ENCODE peak calls at places on chromosomes 1 and 21, in eight cellular contexts. P is uterus, Z is IMR-90, V is GM12892, U is heart left ventricle, K is stomach, H is lower leg skin, Y is sigmoid colon. R is an unnamed sample.

GRCh38 chr1:65471213-65471833 is 50.9 kb downstream of the LEPR start:
- DNase-seq in K (no peak), U (no peak), P (no peak), H (no peak), Y (no peak), Z (no peak), V (no peak), R (no peak)

GRCh38 chr1:161228032-161228431 is 2.2 kb downstream of the TOMM40L start:
- DNase-seq in Z (no peak), U (no peak), V (no peak), Y (no peak), K (no peak), H (no peak), P (no peak), R (no peak)

GRCh38 chr1:227428803-227429202 is 110.5 kb upstream of the CDC42BPA start:
- DNase-seq in H (no peak), V (no peak), U (peak; percentile 43), P (peak; percentile 44), Z (peak; percentile 63), K (peak; percentile 79), Y (no peak), R (no peak)

GRCh38 chr21:34639882-34640788 is 25.2 kb upstream of the RCAN1 start:
- DNase-seq in V (no peak), K (no peak), Z (peak; percentile 13), P (no peak), H (no peak), U (no peak), Y (no peak), R (no peak)

GRCh38 chr1:241532864-241533263 is 686 bp downstream of the KMO start:
- DNase-seq in K (no peak), P (no peak), Z (no peak), U (no peak), V (no peak), Y (no peak), H (no peak), R (no peak)

GRCh38 chr1:201535046-201535777 is 3.7 kb upstream of the NAV1 start:
- DNase-seq in Z (peak; percentile 68), V (no peak), P (no peak), K (no peak), H (no peak), U (no peak), Y (no peak), R (no peak)

GRCh38 chr21:18951291-18952038 is 547.9 kb upstream of the TMPRSS15 start:
- DNase-seq in V (no peak), H (no peak), K (no peak), U (no peak), Z (no peak), P (no peak), Y (no peak), R (no peak)

GRCh38 chr1:145849356-145850165 is 4.1 kb downstream of the NUDT17 start:
- DNase-seq in H (no peak), V (no peak), Y (no peak), K (no peak), U (no peak), P (no peak), Z (peak; percentile 66), R (no peak)

GRCh38 chr1:160124709-160125478 is 9.3 kb downstream of the ATP1A2 start:
- DNase-seq in K (no peak), U (no peak), Y (no peak), H (no peak), Z (peak; percentile 89), P (no peak), V (no peak), R (no peak)

GRCh38 chr1:115467790-115468189 is 129.7 kb upstream of the NGF start:
- DNase-seq in K (no peak), H (no peak), U (no peak), Z (no peak), P (no peak), Y (no peak), V (no peak), R (no peak)

GRCh38 chr1:7642781-7643180 is 128.3 kb upstream of the VAMP3 start:
- DNase-seq in Z (peak; percentile 14), H (no peak), U (no peak), P (no peak), K (no peak), V (no peak), Y (no peak), R (no peak)

GRCh38 chr1:26160527-26161407 is 1.9 kb downstream of the FAM110D start:
- DNase-seq in Z (no peak), V (no peak), U (peak; percentile 51), P (no peak), Y (no peak), K (no peak), H (no peak), R (no peak)

GRCh38 chr1:214990619-214991018 is 91.9 kb upstream of the KCNK2 start:
- DNase-seq in Y (no peak), Z (peak; percentile 99), H (no peak), V (no peak), U (no peak), P (no peak), K (no peak), R (no peak)

GRCh38 chr1:67683736-67684525 is 1.1 kb upstream of the GADD45A start:
- DNase-seq in P (no peak), H (no peak), V (no peak), U (no peak), K (no peak), Z (peak; percentile 79), Y (no peak), R (peak; percentile 24)
- TF ChIP-seq POLR2A in P (no peak), H (no peak), V (no peak), U (no peak), K (no peak), Z (no peak), Y (no peak), R (no peak)

GRCh38 chr1:207321045-207321789 is at the start of gene CD55:
- DNase-seq in H (peak; percentile 99), P (peak; percentile 95), V (peak; percentile 72), U (peak; percentile 97), Z (peak; percentile 86), Y (peak; percentile 98), K (peak; percentile 93), R (peak; percentile 93)
- TF ChIP-seq POLR2A in H (no peak), P (peak; percentile 91), V (peak; percentile 90), U (peak; percentile 90), Z (peak; percentile 90), Y (peak; percentile 38), K (no peak), R (peak; percentile 77)

GRCh38 chr1:199020046-199020445 is 381.2 kb downstream of the PTPRC start:
- DNase-seq in Y (no peak), V (no peak), K (no peak), U (no peak), Z (no peak), H (no peak), P (no peak), R (no peak)

GRCh38 chr1:199015799-199016198 is 377.0 kb downstream of the PTPRC start:
- DNase-seq in Z (no peak), U (no peak), H (no peak), V (no peak), K (no peak), Y (no peak), P (no peak), R (no peak)

GRCh38 chr1:199020904-199021303 is 382.1 kb downstream of the PTPRC start:
- DNase-seq in Y (no peak), U (no peak), P (no peak), H (no peak), V (no peak), K (no peak), Z (no peak), R (no peak)

GRCh38 chr1:199018471-199019135 is 379.8 kb downstream of the PTPRC start:
- DNase-seq in Z (no peak), P (no peak), U (no peak), Y (no peak), H (no peak), K (no peak), V (no peak), R (no peak)
- TF ChIP-seq POLR2A in Z (no peak), P (no peak), U (no peak), Y (no peak), H (no peak), K (no peak), V (no peak), R (no peak)

GRCh38 chr1:234608026-234608719 is 1.8 kb downstream of the IRF2BP2 start:
- DNase-seq in H (peak; percentile 93), P (peak; percentile 88), U (peak; percentile 87), Y (peak; percentile 94), K (peak; percentile 79), V (peak; percentile 48), Z (peak; percentile 96), R (peak; percentile 69)
- TF ChIP-seq POLR2A in H (no peak), P (peak; percentile 62), U (peak; percentile 40), Y (peak; percentile 79), K (peak; percentile 28), V (peak; percentile 77), Z (peak; percentile 69), R (peak; percentile 17)

GRCh38 chr1:151346769-151347522 is at the start of gene RFX5:
- DNase-seq in H (peak; percentile 96), P (peak; percentile 95), K (peak; percentile 96), V (peak; percentile 78), Z (peak; percentile 98), Y (peak; percentile 98), U (peak; percentile 96), R (peak; percentile 93)
- TF ChIP-seq POLR2A in H (no peak), P (peak; percentile 63), K (no peak), V (peak; percentile 70), Z (peak; percentile 73), Y (peak; percentile 38), U (peak; percentile 63), R (peak; percentile 68)

GRCh38 chr1:116474921-116475849 is 95.6 kb downstream of the CD58 start:
- DNase-seq in Y (no peak), P (no peak), V (no peak), H (no peak), U (peak; percentile 86), Z (no peak), K (peak; percentile 78), R (no peak)
- TF ChIP-seq POLR2A in Y (no peak), P (no peak), V (no peak), H (no peak), U (no peak), Z (no peak), K (no peak), R (no peak)

R was measured in ovary.